ENCODE peak calls at places on chromosomes 4 and X, in seven cellular contexts. B is RWPE1; P is HEK293T; G is activated naive CD4-positive, alpha-beta T cell treated with anti-CD3 and anti-CD28 coated beads, Interleukin-2, amount 10 ng/mL, durations not matched to agents 7 days and 5 days; L is iris pigment epithelial cell; T is T-helper 2 cell; H is Kasumi-1. O is an unnamed sample.

GRCh38 chr4:153438916-153439756 is 27.0 kb upstream of the TMEM131L start:
- DNase-seq in B (no peak), P (no peak), G (peak; percentile 65), L (no peak), T (no peak), H (no peak), O (no peak)

GRCh38 chr4:164952551-164952950 is 24.9 kb downstream of the TRIM61 start:
- DNase-seq in B (no peak), P (no peak), G (no peak), L (no peak), T (no peak), H (no peak), O (no peak)

GRCh38 chrX:48971325-48972213 is at the start of gene KCND1:
- DNase-seq in B (no peak), P (no peak), G (peak; percentile 21), L (peak; percentile 38), T (no peak), H (peak; percentile 0), O (no peak)

GRCh38 chr4:112807999-112808398 is 171.1 kb downstream of the LARP7 start:
- DNase-seq in B (no peak), P (no peak), G (no peak), L (no peak), T (no peak), H (peak; percentile 65), O (no peak)

GRCh38 chrX:74242484-74243138 is 61.4 kb upstream of the ZCCHC13 start:
- DNase-seq in B (no peak), P (no peak), G (no peak), L (no peak), T (no peak), H (no peak), O (no peak)

GRCh38 chr4:162793571-162793970 is 373.1 kb downstream of the NAF1 start:
- DNase-seq in B (no peak), P (no peak), G (no peak), L (peak; percentile 3), T (no peak), H (no peak), O (no peak)

GRCh38 chr4:83342476-83342875 is 7.8 kb upstream of the HPSE start:
- DNase-seq in B (no peak), P (no peak), G (no peak), L (peak; percentile 22), T (no peak), H (no peak), O (no peak)

GRCh38 chrX:25344191-25344936 is 328.6 kb upstream of the ARX start:
- DNase-seq in B (no peak), P (no peak), G (no peak), L (no peak), T (no peak), H (no peak), O (no peak)

GRCh38 chr4:187183826-187184225 is 460.2 kb upstream of the FAT1 start:
- DNase-seq in B (no peak), P (no peak), G (no peak), L (no peak), T (no peak), H (no peak), O (no peak)

GRCh38 chr4:107619065-107619464 is 101.0 kb downstream of the PAPSS1 start:
- DNase-seq in B (no peak), P (no peak), G (no peak), L (peak; percentile 90), T (no peak), H (no peak), O (no peak)

GRCh38 chrX:125203737-125204578 is 115.7 kb upstream of the TEX13C start:
- DNase-seq in B (no peak), P (no peak), G (peak; percentile 24), L (no peak), T (no peak), H (peak; percentile 33), O (no peak)

GRCh38 chr4:118790544-118790943 is 45.4 kb downstream of the SEC24D start:
- DNase-seq in B (no peak), P (no peak), G (no peak), L (no peak), T (no peak), H (no peak), O (no peak)

O was measured in SHP77 treated with DMSO at 0.1 percent for 48 hours.